ENCODE peak calls at places on chromosomes 5 and 9, in five cellular contexts. One of them, this sample, is unnamed.

GRCh38 chr5:134590992-134591659 is 41.5 kb downstream of the SAR1B start:
- DNase-seq in RKO: peak; percentile 26
- DNase-seq in iris pigment epithelial cell: no peak
- DNase-seq in fibroblast of pulmonary artery: no peak
- DNase-seq in germinal center: no peak
- DNase-seq in this sample: no peak

GRCh38 chr5:56328753-56329560 is 95.8 kb upstream of the ANKRD55 start:
- DNase-seq in RKO: no peak
- DNase-seq in iris pigment epithelial cell: peak; percentile 76
- DNase-seq in fibroblast of pulmonary artery: peak; percentile 65
- DNase-seq in germinal center: no peak
- DNase-seq in this sample: peak; percentile 76

GRCh38 chr5:149007174-149007573 is 55.7 kb downstream of the SH3TC2 start:
- DNase-seq in RKO: no peak
- DNase-seq in iris pigment epithelial cell: peak; percentile 23
- DNase-seq in fibroblast of pulmonary artery: peak; percentile 66
- DNase-seq in germinal center: no peak
- DNase-seq in this sample: peak; percentile 83

GRCh38 chr9:96618209-96619108 is 1.2 kb downstream of the CDC14B start:
- DNase-seq in RKO: peak; percentile 78
- DNase-seq in iris pigment epithelial cell: peak; percentile 74
- DNase-seq in fibroblast of pulmonary artery: peak; percentile 48
- DNase-seq in germinal center: no peak
- DNase-seq in this sample: peak; percentile 54

GRCh38 chr9:8486095-8486494 is 686.5 kb upstream of the DMAC1 start:
- DNase-seq in RKO: peak; percentile 19
- DNase-seq in iris pigment epithelial cell: peak; percentile 3
- DNase-seq in fibroblast of pulmonary artery: peak; percentile 35
- DNase-seq in germinal center: no peak
- DNase-seq in this sample: no peak

GRCh38 chr5:170430871-170431437 is 41.8 kb upstream of the KCNMB1 start:
- DNase-seq in RKO: no peak
- DNase-seq in iris pigment epithelial cell: no peak
- DNase-seq in fibroblast of pulmonary artery: no peak
- DNase-seq in germinal center: no peak
- DNase-seq in this sample: no peak

GRCh38 chr5:117539692-117540091 is 965.1 kb upstream of the SEMA6A start:
- DNase-seq in RKO: no peak
- DNase-seq in iris pigment epithelial cell: no peak
- DNase-seq in fibroblast of pulmonary artery: no peak
- DNase-seq in germinal center: no peak
- DNase-seq in this sample: no peak

GRCh38 chr9:100129772-100130171 is 30.7 kb downstream of the INVS start:
- DNase-seq in RKO: no peak
- DNase-seq in iris pigment epithelial cell: no peak
- DNase-seq in fibroblast of pulmonary artery: no peak
- DNase-seq in germinal center: no peak
- DNase-seq in this sample: no peak

GRCh38 chr9:22170990-22171663 is 162.0 kb upstream of the CDKN2B start:
- DNase-seq in RKO: no peak
- DNase-seq in iris pigment epithelial cell: no peak
- DNase-seq in fibroblast of pulmonary artery: no peak
- DNase-seq in germinal center: no peak
- DNase-seq in this sample: no peak

GRCh38 chr5:170307575-170308465 is 10.2 kb upstream of the LCP2 start:
- DNase-seq in RKO: peak; percentile 71
- DNase-seq in iris pigment epithelial cell: peak; percentile 95
- DNase-seq in fibroblast of pulmonary artery: peak; percentile 93
- DNase-seq in germinal center: no peak
- DNase-seq in this sample: peak; percentile 63

GRCh38 chr5:142908659-142909058 is 138.5 kb downstream of the ARHGAP26 start:
- DNase-seq in RKO: no peak
- DNase-seq in iris pigment epithelial cell: no peak
- DNase-seq in fibroblast of pulmonary artery: no peak
- DNase-seq in germinal center: no peak
- DNase-seq in this sample: no peak

GRCh38 chr5:56979968-56980367 is 28.0 kb upstream of the MIER3 start:
- DNase-seq in RKO: no peak
- DNase-seq in iris pigment epithelial cell: no peak
- DNase-seq in fibroblast of pulmonary artery: no peak
- DNase-seq in germinal center: no peak
- DNase-seq in this sample: no peak

GRCh38 chr5:33997331-33997983 is 10.4 kb downstream of the AMACR start:
- DNase-seq in RKO: peak; percentile 68
- DNase-seq in iris pigment epithelial cell: peak; percentile 87
- DNase-seq in fibroblast of pulmonary artery: peak; percentile 90
- DNase-seq in germinal center: peak; percentile 25
- DNase-seq in this sample: peak; percentile 88

GRCh38 chr5:120375248-120375647 is 88.9 kb upstream of the PRR16 start:
- DNase-seq in RKO: no peak
- DNase-seq in iris pigment epithelial cell: no peak
- DNase-seq in fibroblast of pulmonary artery: no peak
- DNase-seq in germinal center: no peak
- DNase-seq in this sample: no peak